ENCODE peak calls at places on chromosomes 4 and X, in seven cellular contexts. I, H, J, P, D, L and G are unnamed samples.

GRCh38 chr4:75542824-75543223 is 13.0 kb upstream of the ODAPH start:
- DNase-seq in I (no peak), H (no peak), J (no peak), P (peak; percentile 44), D (peak; percentile 79), L (no peak), G (peak; percentile 78)

GRCh38 chr4:10031663-10032590 is 10.6 kb upstream of the SLC2A9 start:
- DNase-seq in I (no peak), H (no peak), J (no peak), P (no peak), D (no peak), L (no peak), G (no peak)

GRCh38 chr4:153969542-153969941 is 180.7 kb upstream of the SFRP2 start:
- DNase-seq in I (no peak), H (no peak), J (no peak), P (no peak), D (no peak), L (no peak), G (no peak)

GRCh38 chrX:107449490-107450175 is at the start of gene FRMPD3:
- DNase-seq in I (no peak), H (no peak), J (no peak), P (no peak), D (no peak), L (no peak), G (peak; percentile 30)

GRCh38 chr4:185932491-185932890 is 120.5 kb upstream of the SORBS2 start:
- DNase-seq in I (no peak), H (no peak), J (no peak), P (no peak), D (no peak), L (no peak), G (no peak)

GRCh38 chrX:97189668-97190067 is 306.0 kb downstream of the RPA4 start:
- DNase-seq in I (no peak), H (no peak), J (no peak), P (no peak), D (no peak), L (no peak), G (no peak)

GRCh38 chrX:123698979-123699378 is 33.9 kb downstream of the THOC2 start:
- DNase-seq in I (no peak), H (no peak), J (no peak), P (no peak), D (no peak), L (no peak), G (no peak)

GRCh38 chr4:83664741-83665140 is 128.8 kb downstream of the GPAT3 start:
- DNase-seq in I (no peak), H (no peak), J (no peak), P (no peak), D (no peak), L (no peak), G (no peak)

GRCh38 chr4:86048426-86048825 is 311.4 kb downstream of the MAPK10 start:
- DNase-seq in I (no peak), H (no peak), J (no peak), P (no peak), D (no peak), L (no peak), G (peak; percentile 89)

GRCh38 chr4:165308174-165308573 is 19.3 kb upstream of the MSMO1 start:
- DNase-seq in I (no peak), H (no peak), J (no peak), P (no peak), D (no peak), L (no peak), G (peak; percentile 31)

GRCh38 chr4:24774452-24774851 is 20.9 kb upstream of the SOD3 start:
- DNase-seq in I (no peak), H (no peak), J (no peak), P (no peak), D (no peak), L (no peak), G (peak; percentile 39)

GRCh38 chrX:64204701-64205440 is 637 bp downstream of the AMER1 start:
- DNase-seq in I (peak; percentile 45), H (peak; percentile 17), J (peak; percentile 18), P (no peak), D (peak; percentile 19), L (no peak), G (peak; percentile 44)

GRCh38 chr4:7658297-7659204 is 223.8 kb upstream of the PSAPL1 start:
- DNase-seq in I (no peak), H (no peak), J (no peak), P (peak; percentile 20), D (no peak), L (no peak), G (peak; percentile 21)